ENCODE peak calls at places on chromosomes 16 and 17, in five cellular contexts. One of them, this sample, is unnamed.

GRCh38 chr17:60142872-60143499 is 6.8 kb upstream of the CA4 start:
- DNase-seq in foreskin keratinocyte: peak; percentile 84
- DNase-seq in tibial artery: peak; percentile 87
- DNase-seq in mammary epithelial cell: peak; percentile 77
- DNase-seq in glutamatergic neuron: peak; percentile 90
- DNase-seq in this sample: peak; percentile 76

GRCh38 chr16:82834156-82834758 is 207.5 kb downstream of the CDH13 start:
- DNase-seq in tibial artery: no peak
- DNase-seq in glutamatergic neuron: peak; percentile 15
- DNase-seq in foreskin keratinocyte: no peak
- DNase-seq in mammary epithelial cell: no peak
- DNase-seq in this sample: no peak

GRCh38 chr16:12186774-12187335 is 210.3 kb downstream of the SNX29 start:
- DNase-seq in glutamatergic neuron: no peak
- DNase-seq in mammary epithelial cell: peak; percentile 5
- DNase-seq in foreskin keratinocyte: no peak
- DNase-seq in tibial artery: no peak
- DNase-seq in this sample: no peak

GRCh38 chr16:58507195-58507962 is 7.4 kb downstream of the NDRG4 start:
- DNase-seq in tibial artery: no peak
- DNase-seq in foreskin keratinocyte: no peak
- DNase-seq in glutamatergic neuron: no peak
- DNase-seq in mammary epithelial cell: no peak
- DNase-seq in this sample: no peak

GRCh38 chr16:21028728-21029127 is 121.9 kb downstream of the DNAH3 start:
- DNase-seq in mammary epithelial cell: no peak
- DNase-seq in foreskin keratinocyte: peak; percentile 80
- DNase-seq in tibial artery: no peak
- DNase-seq in glutamatergic neuron: no peak
- DNase-seq in this sample: no peak

GRCh38 chr16:2008631-2009301 is 855 bp downstream of the ZNF598 start:
- DNase-seq in glutamatergic neuron: no peak
- DNase-seq in foreskin keratinocyte: no peak
- DNase-seq in mammary epithelial cell: no peak
- DNase-seq in tibial artery: no peak
- DNase-seq in this sample: peak; percentile 17

GRCh38 chr16:48911700-48912099 is 301.7 kb upstream of the N4BP1 start:
- DNase-seq in tibial artery: no peak
- DNase-seq in glutamatergic neuron: no peak
- DNase-seq in mammary epithelial cell: no peak
- DNase-seq in foreskin keratinocyte: no peak
- DNase-seq in this sample: no peak

GRCh38 chr17:15945493-15946209 is 721 bp downstream of the ADORA2B start:
- DNase-seq in foreskin keratinocyte: no peak
- DNase-seq in glutamatergic neuron: no peak
- DNase-seq in mammary epithelial cell: peak; percentile 36
- DNase-seq in tibial artery: no peak
- DNase-seq in this sample: no peak

GRCh38 chr16:69935278-69935711 is 15.8 kb upstream of the CLEC18A start:
- DNase-seq in mammary epithelial cell: no peak
- DNase-seq in glutamatergic neuron: no peak
- DNase-seq in foreskin keratinocyte: no peak
- DNase-seq in tibial artery: no peak
- DNase-seq in this sample: no peak

GRCh38 chr17:66542183-66542966 is 240.0 kb downstream of the PRKCA start:
- DNase-seq in foreskin keratinocyte: peak; percentile 75
- DNase-seq in mammary epithelial cell: peak; percentile 85
- DNase-seq in tibial artery: no peak
- DNase-seq in glutamatergic neuron: no peak
- DNase-seq in this sample: no peak

GRCh38 chr17:5587431-5588032 is 3.2 kb upstream of the NLRP1 start:
- DNase-seq in mammary epithelial cell: peak; percentile 62
- DNase-seq in tibial artery: no peak
- DNase-seq in glutamatergic neuron: no peak
- DNase-seq in foreskin keratinocyte: peak; percentile 62
- DNase-seq in this sample: no peak

GRCh38 chr17:31319253-31319661 is 2.2 kb downstream of the EVI2A start:
- DNase-seq in glutamatergic neuron: no peak
- DNase-seq in foreskin keratinocyte: no peak
- DNase-seq in tibial artery: no peak
- DNase-seq in mammary epithelial cell: no peak
- DNase-seq in this sample: no peak

GRCh38 chr16:10121496-10121895 is 60.7 kb downstream of the GRIN2A start:
- DNase-seq in foreskin keratinocyte: peak; percentile 67
- DNase-seq in tibial artery: no peak
- DNase-seq in mammary epithelial cell: peak; percentile 91
- DNase-seq in glutamatergic neuron: no peak
- DNase-seq in this sample: no peak

GRCh38 chr16:1425616-1426370 is 5.1 kb upstream of the PERCC1 start:
- DNase-seq in foreskin keratinocyte: no peak
- DNase-seq in tibial artery: no peak
- DNase-seq in glutamatergic neuron: no peak
- DNase-seq in mammary epithelial cell: no peak
- DNase-seq in this sample: no peak

GRCh38 chr17:63926164-63926563 is 6.0 kb downstream of the CD79B start:
- DNase-seq in glutamatergic neuron: no peak
- DNase-seq in foreskin keratinocyte: no peak
- DNase-seq in tibial artery: no peak
- DNase-seq in mammary epithelial cell: no peak
- DNase-seq in this sample: no peak

GRCh38 chr16:23384878-23385277 is 68.1 kb downstream of the COG7 start:
- DNase-seq in glutamatergic neuron: no peak
- DNase-seq in mammary epithelial cell: peak; percentile 96
- DNase-seq in foreskin keratinocyte: peak; percentile 39
- DNase-seq in tibial artery: no peak
- DNase-seq in this sample: no peak

GRCh38 chr17:58325289-58325726 is 3.3 kb downstream of the TSPOAP1 start:
- DNase-seq in glutamatergic neuron: peak; percentile 59
- DNase-seq in tibial artery: no peak
- DNase-seq in foreskin keratinocyte: no peak
- DNase-seq in mammary epithelial cell: no peak
- DNase-seq in this sample: no peak

GRCh38 chr16:16940351-16940750 is 530.4 kb downstream of the XYLT1 start:
- DNase-seq in glutamatergic neuron: no peak
- DNase-seq in tibial artery: no peak
- DNase-seq in foreskin keratinocyte: no peak
- DNase-seq in mammary epithelial cell: no peak
- DNase-seq in this sample: no peak

GRCh38 chr16:2614761-2615191 is 67.5 kb upstream of the KCTD5 start:
- DNase-seq in tibial artery: no peak
- DNase-seq in foreskin keratinocyte: no peak
- DNase-seq in mammary epithelial cell: no peak
- DNase-seq in glutamatergic neuron: no peak
- DNase-seq in this sample: no peak

GRCh38 chr17:67365762-67366192 is 600 bp downstream of the PSMD12 start:
- DNase-seq in mammary epithelial cell: peak; percentile 55
- DNase-seq in tibial artery: no peak
- DNase-seq in glutamatergic neuron: no peak
- DNase-seq in foreskin keratinocyte: peak; percentile 52
- DNase-seq in this sample: no peak

DNA sequence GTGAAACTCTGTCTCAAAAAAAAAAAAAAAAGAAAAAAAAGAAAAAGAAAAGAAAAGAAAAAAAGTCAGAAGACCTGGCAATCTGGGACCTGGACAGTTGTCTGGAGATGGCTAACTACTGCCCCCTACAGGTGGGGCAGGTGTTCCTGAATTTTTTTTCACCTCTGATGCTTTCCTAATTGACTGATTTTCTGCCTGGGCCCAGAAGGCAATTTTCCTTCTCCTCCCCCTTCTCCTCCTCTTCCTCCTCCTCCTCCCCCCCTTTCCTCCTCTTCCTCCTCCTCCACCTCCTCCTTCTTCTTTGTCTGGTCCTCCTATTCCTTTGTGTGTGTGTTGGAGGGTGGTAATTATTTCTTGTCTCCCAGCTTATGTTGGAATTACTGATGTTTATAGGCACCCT is 26.7 kb downstream of the IRX5 start:
- DNase-seq in glutamatergic neuron: no peak
- DNase-seq in mammary epithelial cell: peak; percentile 43
- DNase-seq in foreskin keratinocyte: peak; percentile 26
- DNase-seq in tibial artery: no peak
- DNase-seq in this sample: no peak
- TF ChIP-seq CTCF in glutamatergic neuron: peak; percentile 55
- TF ChIP-seq CTCF in mammary epithelial cell: peak; percentile 82
- TF ChIP-seq CTCF in foreskin keratinocyte: peak; percentile 80
- TF ChIP-seq CTCF in tibial artery: no peak
- TF ChIP-seq CTCF in this sample: peak; percentile 52

DNA sequence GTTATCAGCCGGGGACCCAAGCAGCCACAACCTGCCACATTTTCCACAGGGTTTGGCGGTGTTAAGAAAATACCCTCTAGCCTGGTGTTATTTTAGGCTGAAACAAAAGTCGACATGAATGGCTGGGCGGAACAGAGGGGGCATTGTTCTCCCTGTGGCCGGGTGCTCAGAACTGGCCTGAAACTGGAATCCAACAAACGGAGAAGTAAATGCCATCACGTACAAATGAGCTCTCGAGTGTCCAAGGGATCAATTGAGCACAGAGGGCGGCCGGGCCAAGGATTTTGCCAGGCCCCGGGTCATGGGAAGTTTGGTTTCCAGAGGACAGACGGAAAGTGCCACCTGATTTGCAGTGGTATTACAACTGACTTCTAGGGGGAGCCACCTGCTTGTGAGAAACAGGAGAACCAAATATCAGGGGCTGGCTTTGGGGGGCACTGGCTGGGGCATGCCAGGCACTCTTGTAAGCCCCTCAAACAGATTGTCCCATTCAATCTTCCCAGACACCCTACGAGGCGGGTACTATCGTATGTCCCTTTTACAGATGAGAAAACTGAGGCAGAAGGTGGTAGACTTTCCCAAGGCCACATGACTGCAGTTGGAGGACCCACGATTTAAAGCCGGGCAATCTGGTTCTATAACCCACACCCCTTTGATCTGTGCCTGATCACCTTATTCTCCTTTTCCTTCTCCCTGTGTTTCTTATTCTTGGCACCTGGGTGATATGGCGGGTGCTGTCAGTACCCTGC is 146.1 kb upstream of the IRX3 start:
- DNase-seq in tibial artery: no peak
- DNase-seq in foreskin keratinocyte: no peak
- DNase-seq in glutamatergic neuron: no peak
- DNase-seq in mammary epithelial cell: no peak
- DNase-seq in this sample: no peak
- TF ChIP-seq CTCF in tibial artery: no peak
- TF ChIP-seq CTCF in foreskin keratinocyte: no peak
- TF ChIP-seq CTCF in glutamatergic neuron: no peak
- TF ChIP-seq CTCF in mammary epithelial cell: no peak
- TF ChIP-seq CTCF in this sample: no peak

DNA sequence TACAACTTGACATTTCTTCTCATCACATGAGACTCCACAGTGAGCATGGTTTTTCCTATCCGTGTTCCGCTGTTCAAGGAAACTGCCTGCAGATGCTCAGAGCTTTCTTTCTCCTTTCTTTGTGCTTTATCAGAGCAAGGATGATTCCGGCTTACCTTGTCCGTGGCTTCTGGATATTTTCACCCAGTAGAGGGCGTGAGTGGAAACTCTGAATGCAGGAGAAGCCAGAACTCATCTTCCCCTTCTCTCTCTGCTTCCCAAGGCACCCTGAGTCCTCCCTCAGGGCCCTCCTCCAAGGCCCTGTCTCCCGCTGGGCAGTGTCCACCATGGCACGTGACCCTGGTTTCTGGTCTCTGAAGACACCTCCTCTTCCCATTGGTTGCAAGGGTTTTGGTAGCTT is 721.1 kb upstream of the RBFOX1 start:
- DNase-seq in foreskin keratinocyte: no peak
- DNase-seq in mammary epithelial cell: no peak
- DNase-seq in glutamatergic neuron: no peak
- DNase-seq in tibial artery: no peak
- DNase-seq in this sample: no peak
- TF ChIP-seq CTCF in foreskin keratinocyte: no peak
- TF ChIP-seq CTCF in mammary epithelial cell: no peak
- TF ChIP-seq CTCF in glutamatergic neuron: no peak
- TF ChIP-seq CTCF in tibial artery: no peak
- TF ChIP-seq CTCF in this sample: no peak

DNA sequence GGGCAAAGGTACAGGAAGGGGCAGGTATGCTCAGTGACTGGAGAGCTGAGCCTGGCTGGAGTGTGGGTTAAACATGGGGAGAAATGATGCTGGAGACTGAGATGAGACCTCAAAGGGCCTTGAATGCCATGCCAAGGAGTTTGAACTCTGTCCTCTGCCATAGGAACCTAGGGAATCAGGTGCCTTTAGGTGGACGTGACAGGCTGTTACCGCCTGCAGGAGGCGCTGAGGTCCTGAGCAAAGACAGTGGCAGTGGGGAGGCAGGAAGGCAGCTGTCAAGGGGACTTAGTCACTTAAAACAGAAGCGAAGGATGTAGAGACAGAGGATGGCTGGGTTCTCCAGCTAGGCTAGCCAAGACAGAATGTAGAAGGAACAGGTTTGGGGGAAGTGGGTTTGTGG is 9.1 kb downstream of the PSMB3 start:
- DNase-seq in foreskin keratinocyte: no peak
- DNase-seq in glutamatergic neuron: peak; percentile 73
- DNase-seq in mammary epithelial cell: peak; percentile 7
- DNase-seq in tibial artery: no peak
- DNase-seq in this sample: no peak
- TF ChIP-seq CTCF in foreskin keratinocyte: peak; percentile 63
- TF ChIP-seq CTCF in glutamatergic neuron: peak; percentile 46
- TF ChIP-seq CTCF in mammary epithelial cell: peak; percentile 36
- TF ChIP-seq CTCF in tibial artery: no peak
- TF ChIP-seq CTCF in this sample: no peak

DNA sequence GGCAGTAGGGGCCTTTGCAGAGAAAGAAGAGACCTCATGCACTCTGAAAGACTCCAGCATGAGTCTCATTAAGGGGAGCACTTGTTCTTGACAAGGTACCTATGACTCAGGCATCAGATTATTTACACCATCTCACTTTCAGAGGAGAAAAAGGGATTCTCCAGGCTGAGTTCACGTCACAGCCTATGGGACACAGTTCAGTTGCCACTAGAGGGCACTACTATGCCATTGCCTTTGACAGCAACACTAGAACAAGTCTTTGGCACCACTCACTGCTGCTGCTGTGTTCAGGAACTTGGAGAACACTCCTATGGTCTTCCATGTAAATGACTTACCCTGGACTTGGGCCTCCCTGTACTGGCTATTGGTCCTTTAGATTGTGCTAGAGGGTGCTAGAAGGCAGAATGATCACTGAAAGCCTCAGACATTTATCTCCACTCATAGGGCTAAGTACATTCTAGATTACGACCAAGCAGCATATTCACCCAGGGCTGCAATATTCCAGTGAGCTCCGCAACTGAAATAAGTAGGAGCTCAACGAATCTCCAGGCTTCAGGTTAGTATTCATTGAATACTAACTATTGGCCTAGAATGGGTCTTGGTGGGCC is 225.1 kb upstream of the CA10 start:
- DNase-seq in tibial artery: no peak
- DNase-seq in glutamatergic neuron: peak; percentile 66
- DNase-seq in foreskin keratinocyte: peak; percentile 64
- DNase-seq in mammary epithelial cell: peak; percentile 64
- DNase-seq in this sample: no peak
- TF ChIP-seq CTCF in tibial artery: peak; percentile 42
- TF ChIP-seq CTCF in glutamatergic neuron: peak; percentile 84
- TF ChIP-seq CTCF in foreskin keratinocyte: peak; percentile 79
- TF ChIP-seq CTCF in mammary epithelial cell: peak; percentile 88
- TF ChIP-seq CTCF in this sample: peak; percentile 66

This sample was measured in left ventricle myocardium inferior.